ENCODE peak calls at places on chromosomes 11 and 22, in nine cellular contexts. H, S, W, Z, M, N, Q, F and Y are unnamed samples.

GRCh38 chr11:14309425-14310192 is 49.4 kb downstream of the RRAS2 start:
- DNase-seq in W (no peak), H (no peak), N (no peak), Z (no peak), S (no peak), M (no peak), F (no peak), Q (no peak), Y (no peak)

GRCh38 chr22:30398685-30399680 is 2.2 kb downstream of the SEC14L2 start:
- DNase-seq in M (no peak), Z (no peak), H (no peak), Q (peak), W (no peak), N (no peak), F (no peak), S (no peak), Y (no peak)

GRCh38 chr22:50271519-50271970 is 1.4 kb upstream of the MAPK11 start:
- DNase-seq in Q (peak), H (peak), Z (peak), M (peak), S (no peak), W (no peak), F (no peak), N (peak), Y (peak)

GRCh38 chr11:22539851-22540376 is 85.7 kb downstream of the FANCF start:
- DNase-seq in M (no peak), Z (no peak), H (peak), F (peak), Q (peak), S (no peak), N (no peak), W (no peak), Y (peak)

GRCh38 chr11:110349109-110349996 is 52.9 kb upstream of the RDX start:
- DNase-seq in Q (no peak), S (no peak), F (no peak), N (no peak), M (no peak), Z (no peak), W (no peak), H (no peak), Y (no peak)

GRCh38 chr11:73152861-73153483 is 10.9 kb upstream of the FCHSD2 start:
- DNase-seq in M (no peak), Z (peak), S (no peak), N (no peak), H (no peak), Q (no peak), W (no peak), F (no peak), Y (no peak)

GRCh38 chr11:120227228-120227852 is 12.6 kb upstream of the POU2F3 start:
- DNase-seq in Z (no peak), M (no peak), N (no peak), H (no peak), Q (no peak), F (no peak), W (no peak), S (no peak), Y (no peak)

GRCh38 chr11:107665016-107665415 is 46.8 kb downstream of the SLN start:
- DNase-seq in N (no peak), Q (no peak), Z (no peak), W (no peak), S (no peak), M (no peak), F (no peak), H (no peak), Y (no peak)

GRCh38 chr11:70620510-70621184 is 222.3 kb downstream of the CTTN start:
- DNase-seq in Q (no peak), H (no peak), F (no peak), M (no peak), W (no peak), N (no peak), Z (no peak), S (no peak), Y (no peak)

GRCh38 chr11:126205359-126205758 is 6.1 kb downstream of the RPUSD4 start:
- DNase-seq in H (no peak), Z (no peak), W (no peak), Q (no peak), M (no peak), F (no peak), S (no peak), N (no peak), Y (no peak)

GRCh38 chr11:58675344-58676155 is 53.1 kb downstream of the CNTF start:
- DNase-seq in S (peak), H (peak), Q (peak), W (peak), N (peak), Z (peak), F (peak), M (peak), Y (peak)

GRCh38 chr11:63521896-63522295 is 14.7 kb upstream of the PLAAT4 start:
- DNase-seq in H (no peak), F (no peak), S (no peak), W (no peak), N (no peak), M (no peak), Z (no peak), Q (no peak), Y (no peak)

GRCh38 chr22:30783021-30783420 is 88.3 kb downstream of the OSBP2 start:
- DNase-seq in Q (no peak), F (no peak), H (no peak), S (no peak), M (no peak), W (no peak), N (no peak), Z (no peak), Y (no peak)

GRCh38 chr11:116505466-116506247 is 267.1 kb downstream of the BUD13 start:
- DNase-seq in Z (no peak), S (no peak), N (peak), F (no peak), W (no peak), Q (no peak), H (no peak), M (no peak), Y (no peak)

GRCh38 chr11:69292221-69292648 is 1.7 kb upstream of the MYEOV start:
- DNase-seq in M (no peak), N (peak), Q (peak), F (no peak), Z (peak), W (no peak), S (no peak), H (no peak), Y (peak)

GRCh38 chr22:20663137-20663828 is 110.6 kb upstream of the SERPIND1 start:
- DNase-seq in H (no peak), W (no peak), Z (no peak), N (no peak), F (no peak), Q (peak), M (no peak), S (no peak), Y (no peak)

GRCh38 chr22:37769056-37769455 is 38.7 kb upstream of the GCAT start:
- DNase-seq in Q (no peak), F (no peak), W (no peak), H (no peak), S (no peak), N (no peak), M (no peak), Z (no peak), Y (no peak)

GRCh38 chr11:71505001-71505400 is 22.1 kb upstream of the KRTAP5-7 start:
- DNase-seq in N (no peak), Q (no peak), F (no peak), S (no peak), H (no peak), W (no peak), M (no peak), Z (no peak), Y (no peak)

GRCh38 chr22:50225200-50225969 is 19.4 kb downstream of the TUBGCP6 start:
- DNase-seq in S (no peak), M (no peak), Z (no peak), Q (no peak), N (no peak), F (no peak), H (no peak), W (peak), Y (no peak)

GRCh38 chr11:89491141-89491690 is at the start of gene NOX4:
- DNase-seq in Z (no peak), W (no peak), H (peak), Q (peak), M (peak), F (peak), N (peak), S (no peak), Y (peak)

GRCh38 chr11:58905141-58905715 is 34.1 kb upstream of the GLYATL1 start:
- DNase-seq in Z (peak), S (no peak), Q (peak), M (no peak), H (peak), F (peak), W (no peak), N (peak), Y (peak)

GRCh38 chr22:46076651-46077339 is 73.5 kb upstream of the PPARA start:
- DNase-seq in Q (peak), M (peak), N (no peak), S (peak), W (no peak), F (no peak), Z (peak), H (no peak), Y (peak)

GRCh38 chr11:92838655-92839334 is 130.7 kb upstream of the MTNR1B start:
- DNase-seq in Z (no peak), M (no peak), S (no peak), F (peak), N (peak), W (no peak), H (no peak), Q (no peak), Y (peak)

GRCh38 chr22:32969502-32969901 is 88.7 kb downstream of the SYN3 start:
- DNase-seq in W (no peak), N (no peak), Q (no peak), Z (no peak), S (no peak), M (no peak), F (no peak), H (no peak), Y (no peak)

GRCh38 chr11:62656801-62657429 is 3.8 kb upstream of the INTS5 start:
- DNase-seq in H (no peak), W (no peak), S (no peak), Q (no peak), N (no peak), M (no peak), F (no peak), Z (no peak), Y (no peak)

GRCh38 chr11:117199061-117199915 is at the start of gene TAGLN:
- DNase-seq in F (peak), W (no peak), Q (peak), H (peak), S (peak), M (peak), Z (peak), N (peak), Y (peak)

GRCh38 chr22:39932918-39933649 is 27.1 kb upstream of the TMA7B start:
- DNase-seq in N (peak), M (no peak), Q (peak), Z (peak), W (peak), H (peak), S (no peak), F (no peak), Y (peak)

GRCh38 chr22:45503816-45504702 is 1.4 kb downstream of the FBLN1 start:
- DNase-seq in M (no peak), Q (peak), Z (no peak), W (no peak), F (peak), H (peak), N (peak), S (no peak), Y (peak)

GRCh38 chr11:121270286-121270685 is 22.3 kb upstream of the SC5D start:
- DNase-seq in F (no peak), M (no peak), Z (no peak), W (no peak), Q (no peak), N (no peak), S (no peak), H (no peak), Y (no peak)
- H3K4me3 ChIP-seq in F (no peak), M (no peak), Z (no peak), W (no peak), Q (no peak), N (no peak), S (no peak), H (no peak), Y (no peak)

GRCh38 chr22:17201285-17201945 is 17.8 kb downstream of the ADA2 start:
- DNase-seq in N (no peak), H (no peak), F (no peak), S (no peak), Q (peak), M (no peak), Z (no peak), W (no peak), Y (peak)
- TF ChIP-seq CTCF in N (peak), H (no peak), F (peak), S (peak), Q (peak), M (peak), Z (no peak), W (no peak), Y (peak)

DNA sequence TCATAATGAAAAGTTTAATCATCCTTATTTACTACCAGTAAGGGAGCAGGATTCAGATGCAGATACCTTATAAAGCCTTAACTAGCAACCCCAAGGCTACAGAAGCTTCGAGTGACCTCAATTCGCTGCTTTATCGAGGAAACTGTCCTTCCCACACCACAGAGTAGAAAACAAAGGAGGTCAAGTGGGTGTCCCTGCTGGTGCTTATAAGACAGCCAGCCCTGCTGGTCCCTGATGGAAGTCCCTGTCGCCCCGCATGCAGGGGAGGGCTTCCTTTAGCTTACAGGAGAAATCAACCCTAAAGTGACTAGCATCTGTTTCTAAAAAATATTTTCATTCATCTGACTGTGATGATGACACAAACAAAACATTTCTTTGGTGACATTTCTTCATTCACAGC is 7.3 kb downstream of the MN1 start:
- DNase-seq in W (no peak), Z (no peak), H (no peak), F (no peak), S (no peak), Q (no peak), N (no peak), M (no peak), Y (no peak)
- H3K4me3 ChIP-seq in W (no peak), Z (no peak), H (no peak), F (no peak), S (no peak), Q (no peak), N (no peak), M (no peak), Y (peak)

DNA sequence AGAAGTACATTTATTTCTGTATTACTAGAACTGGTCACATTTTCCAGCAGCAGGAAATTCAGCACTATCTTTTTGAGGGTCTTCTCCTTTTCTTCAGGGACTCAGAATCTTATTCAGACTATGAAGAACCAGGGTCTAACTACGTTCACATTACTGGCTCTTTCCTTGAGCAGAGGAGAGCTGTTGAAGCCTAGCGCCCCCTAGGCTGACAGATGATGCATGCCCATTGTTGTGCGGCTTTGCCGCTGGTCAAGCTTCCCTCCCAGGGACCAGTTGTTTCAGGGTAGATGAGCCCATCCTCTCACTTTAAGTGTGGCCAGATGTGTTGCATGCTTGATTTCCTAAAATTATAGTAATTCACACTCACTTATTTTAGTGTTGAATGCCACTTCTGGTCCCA is 168.2 kb upstream of the PDGFD start:
- DNase-seq in Q (no peak), Z (peak), M (no peak), H (no peak), S (no peak), N (peak), W (no peak), F (no peak), Y (no peak)
- TF ChIP-seq CTCF in Q (peak), Z (no peak), M (no peak), H (peak), S (no peak), N (peak), W (no peak), F (peak), Y (peak)